ENCODE peak calls at places on chromosomes 12 and 14, in seven cellular contexts. C is upper lobe of left lung, D is foreskin fibroblast, J is ovary, R is heart left ventricle, M is endothelial cell of umbilical vein, G is heart right ventricle. F is an unnamed sample.

GRCh38 chr14:22131749-22132476 is 457.1 kb downstream of the DAD1 start:
- DNase-seq in J (no peak), D (no peak), R (no peak), M (no peak), C (no peak), G (no peak), F (no peak)

GRCh38 chr12:79515526-79515935 is 175.2 kb downstream of the PAWR start:
- DNase-seq in M (no peak), R (no peak), D (no peak), J (no peak), G (no peak), C (no peak), F (peak; percentile 31)

GRCh38 chr12:45634273-45634917 is 95.1 kb upstream of the ARID2 start:
- DNase-seq in J (no peak), M (no peak), D (no peak), C (peak; percentile 61), R (no peak), G (no peak), F (no peak)

GRCh38 chr12:46487567-46488131 is 115.1 kb upstream of the SLC38A2 start:
- DNase-seq in C (no peak), R (no peak), J (no peak), M (no peak), G (no peak), D (no peak), F (no peak)

GRCh38 chr12:104522985-104523719 is 66.4 kb downstream of the CHST11 start:
- DNase-seq in D (no peak), C (no peak), J (no peak), M (peak; percentile 26), R (no peak), G (no peak), F (peak; percentile 70)

GRCh38 chr14:72679591-72680151 is 214.2 kb downstream of the DPF3 start:
- DNase-seq in J (no peak), C (peak; percentile 37), M (peak; percentile 15), G (no peak), R (no peak), D (no peak), F (no peak)

GRCh38 chr14:90795744-90796143 is 20.5 kb downstream of the TTC7B start:
- DNase-seq in C (no peak), R (no peak), J (no peak), D (peak; percentile 93), M (peak; percentile 92), G (no peak), F (peak; percentile 82)

GRCh38 chr14:87640553-87640952 is 352.4 kb downstream of the GALC start:
- DNase-seq in D (no peak), R (no peak), M (no peak), J (no peak), C (no peak), G (no peak), F (no peak)

GRCh38 chr14:55954108-55954507 is 164.1 kb upstream of the PELI2 start:
- DNase-seq in J (no peak), C (no peak), D (no peak), G (no peak), R (no peak), M (no peak), F (no peak)

GRCh38 chr14:32345311-32345771 is 16.2 kb downstream of the AKAP6 start:
- DNase-seq in G (no peak), D (peak; percentile 42), C (no peak), M (peak; percentile 16), J (no peak), R (no peak), F (no peak)

GRCh38 chr12:122003646-122004611 is 17.8 kb upstream of the BCL7A start:
- DNase-seq in D (peak; percentile 70), C (peak; percentile 67), R (no peak), G (no peak), J (no peak), M (no peak), F (peak; percentile 95)

GRCh38 chr12:69405466-69405865 is 45.9 kb downstream of the YEATS4 start:
- DNase-seq in C (no peak), R (no peak), M (peak; percentile 92), D (peak; percentile 95), J (peak; percentile 15), G (no peak), F (peak; percentile 92)

GRCh38 chr12:114888458-114888857 is 204.5 kb upstream of the TBX3 start:
- DNase-seq in D (peak; percentile 83), G (no peak), C (no peak), M (no peak), J (no peak), R (no peak), F (peak; percentile 31)

GRCh38 chr12:103350116-103350515 is 145.7 kb downstream of the C12orf42 start:
- DNase-seq in D (no peak), G (no peak), M (no peak), J (no peak), R (no peak), C (no peak), F (no peak)

GRCh38 chr12:52221912-52222457 is 11.1 kb upstream of the KRT7 start:
- DNase-seq in J (no peak), C (no peak), G (peak; percentile 49), M (peak; percentile 44), D (peak; percentile 70), R (peak; percentile 47), F (peak; percentile 51)

GRCh38 chr12:9329019-9329418 is 120.8 kb upstream of the PZP start:
- DNase-seq in G (no peak), M (no peak), D (no peak), R (no peak), C (no peak), J (no peak), F (no peak)

GRCh38 chr14:95871531-95871930 is 5.1 kb upstream of the TUNAR start:
- DNase-seq in G (no peak), C (no peak), J (no peak), R (no peak), D (no peak), M (no peak), F (no peak)

GRCh38 chr12:85244561-85244960 is 35.5 kb upstream of the ALX1 start:
- DNase-seq in J (no peak), G (no peak), R (no peak), D (no peak), C (no peak), M (no peak), F (no peak)

GRCh38 chr12:22313276-22313995 is 21.1 kb downstream of the ST8SIA1 start:
- DNase-seq in M (no peak), C (no peak), G (no peak), R (no peak), D (no peak), J (no peak), F (no peak)

GRCh38 chr12:92403210-92404175 is 257.8 kb upstream of the BTG1 start:
- DNase-seq in G (no peak), R (no peak), M (no peak), C (no peak), D (no peak), J (no peak), F (no peak)

GRCh38 chr14:88879016-88879415 is 54.6 kb downstream of the TTC8 start:
- DNase-seq in J (no peak), D (peak; percentile 82), M (peak; percentile 92), G (no peak), R (no peak), C (no peak), F (peak; percentile 66)

GRCh38 chr12:3256103-3256551 is 178.9 kb downstream of the TSPAN9 start:
- DNase-seq in M (no peak), R (peak; percentile 85), C (no peak), G (peak; percentile 68), J (no peak), D (no peak), F (no peak)

GRCh38 chr12:42495244-42495643 is 94.3 kb downstream of the PRICKLE1 start:
- DNase-seq in R (no peak), J (no peak), G (no peak), M (no peak), C (no peak), D (no peak), F (no peak)

GRCh38 chr12:62762645-62763044 is 172.3 kb downstream of the PPM1H start:
- DNase-seq in D (no peak), M (no peak), G (no peak), J (no peak), C (no peak), R (no peak), F (no peak)

DNA sequence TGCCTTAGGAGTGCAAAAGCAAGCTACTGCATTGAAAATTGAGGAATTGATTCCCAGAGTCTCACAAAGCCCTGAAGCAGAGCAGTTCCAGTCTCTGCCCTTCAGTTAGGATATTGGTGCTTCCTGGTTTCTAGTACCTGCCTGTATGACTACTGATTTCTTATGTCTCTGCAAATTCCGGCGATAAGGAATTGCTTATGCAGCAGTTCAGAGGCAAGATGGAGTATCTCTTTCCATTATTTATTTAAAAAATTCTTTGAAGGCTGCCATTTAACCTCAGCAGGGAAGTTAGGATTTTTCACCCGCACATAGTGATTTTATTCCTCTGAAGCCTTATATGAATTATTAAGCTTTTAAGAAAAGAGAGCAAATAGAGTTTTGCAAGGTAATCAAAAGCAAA is 184.9 kb upstream of the SSTR1 start:
- DNase-seq in D (no peak), G (no peak), J (no peak), M (no peak), R (no peak), C (no peak), F (no peak)
- H3K4me3 ChIP-seq in D (no peak overlapping the region), G (no peak overlapping the region), J (no peak overlapping the region), M (no peak overlapping the region), R (no peak overlapping the region), C (no peak overlapping the region), F (no peak overlapping the region)

DNA sequence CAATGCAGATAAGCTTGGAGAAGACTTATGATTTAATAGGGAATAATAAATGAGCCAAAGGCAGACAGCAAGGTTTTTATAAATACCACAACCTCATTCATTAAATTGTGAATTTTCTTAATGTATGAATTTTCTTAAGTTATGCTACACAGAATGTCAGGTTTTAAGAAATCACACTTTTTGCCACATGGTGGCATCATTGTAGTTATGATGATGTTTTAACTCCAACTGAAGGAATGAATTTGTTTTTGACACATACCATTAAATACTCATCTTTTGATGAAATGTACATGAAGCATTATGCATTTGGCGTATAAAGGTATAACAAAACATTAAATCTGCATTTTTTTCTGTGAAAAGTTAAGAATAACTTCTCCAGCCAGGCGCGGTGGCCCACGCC is 524.1 kb upstream of the FBXO33 start:
- DNase-seq in C (no peak), M (no peak), D (no peak), J (no peak), G (no peak), R (no peak), F (no peak)
- TF ChIP-seq CTCF in C (no peak), M (no peak), D (no peak), J (no peak), G (no peak), R (no peak), F (no peak)

GRCh38 chr12:19031032-19031431 is 98.5 kb upstream of the PLEKHA5 start:
- DNase-seq in G (no peak), M (no peak), J (no peak), D (peak; percentile 93), R (no peak), C (no peak), F (peak; percentile 92)
- H3K4me3 ChIP-seq in G (no peak overlapping the region), M (no peak overlapping the region), J (no peak overlapping the region), D (no peak overlapping the region), R (no peak overlapping the region), C (no peak overlapping the region), F (no peak overlapping the region)

GRCh38 chr14:20866194-20866593 is 25.0 kb upstream of the RNASE3 start:
- DNase-seq in J (no peak), R (no peak), C (no peak), M (no peak), G (no peak), D (no peak), F (no peak)

DNA sequence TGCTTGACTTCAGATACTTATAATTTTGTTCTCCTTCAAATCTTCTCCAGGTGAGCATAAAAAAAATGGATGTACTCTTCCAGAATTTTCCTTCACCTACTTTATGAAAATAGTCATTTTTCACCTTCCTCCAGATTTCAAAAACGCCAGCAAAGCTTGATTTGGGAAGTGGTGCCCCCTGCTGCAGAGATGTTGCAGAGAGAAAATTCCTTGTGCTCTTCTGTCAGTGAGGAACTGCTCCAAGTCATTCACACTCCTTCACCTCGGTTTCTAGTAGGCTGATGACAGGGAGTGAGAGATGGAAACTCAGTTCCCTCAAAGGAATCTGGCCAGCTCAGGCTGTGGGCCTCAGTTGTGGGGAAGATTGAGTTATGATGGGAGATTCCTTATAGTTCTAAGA is 24.2 kb upstream of the RNASE3 start:
- DNase-seq in G (no peak), D (peak; percentile 3), J (no peak), R (no peak), C (no peak), M (peak; percentile 24), F (no peak)
- TF ChIP-seq CTCF in G (peak; percentile 47), D (peak; percentile 37), J (no peak), R (peak; percentile 20), C (peak; percentile 12), M (peak; percentile 31), F (peak; percentile 46)